ENCODE peak calls at places on chromosomes 3 and 15, in nine cellular contexts. One of them, this sample, is unnamed. For H3K4me1, the result is how much of the 10 kb centered on the place peaks cover.

GRCh38 chr15:42085236-42085605 is 9.1 kb downstream of the PLA2G4D start:
- DNase-seq in HCT116: no peak
- DNase-seq in left lung: no peak
- DNase-seq in ascending aorta: no peak
- DNase-seq in thyroid gland: no peak
- DNase-seq in H1: no peak
- DNase-seq in suprapubic skin: no peak
- DNase-seq in right atrium auricular region: no peak
- DNase-seq in PC-3: peak
- DNase-seq in this sample: no peak

GRCh38 chr3:58028902-58029301 is 20.7 kb downstream of the FLNB start:
- DNase-seq in HCT116: no peak
- DNase-seq in left lung: no peak
- DNase-seq in ascending aorta: no peak
- DNase-seq in thyroid gland: no peak
- DNase-seq in H1: no peak
- DNase-seq in suprapubic skin: no peak
- DNase-seq in right atrium auricular region: no peak
- DNase-seq in PC-3: peak
- DNase-seq in this sample: no peak

GRCh38 chr3:73508330-73508954 is 116.3 kb downstream of the PDZRN3 start:
- DNase-seq in HCT116: peak
- DNase-seq in left lung: no peak
- DNase-seq in ascending aorta: no peak
- DNase-seq in thyroid gland: peak
- DNase-seq in H1: no peak
- DNase-seq in suprapubic skin: no peak
- DNase-seq in right atrium auricular region: peak
- DNase-seq in PC-3: peak
- DNase-seq in this sample: no peak

GRCh38 chr15:73746288-73746687 is 6.9 kb downstream of the INSYN1 start:
- DNase-seq in HCT116: no peak
- DNase-seq in left lung: no peak
- DNase-seq in ascending aorta: no peak
- DNase-seq in thyroid gland: no peak
- DNase-seq in H1: no peak
- DNase-seq in suprapubic skin: no peak
- DNase-seq in right atrium auricular region: no peak
- DNase-seq in PC-3: no peak
- DNase-seq in this sample: no peak

GRCh38 chr3:34947849-34948248 is 691.5 kb upstream of the ARPP21 start:
- DNase-seq in HCT116: no peak
- DNase-seq in left lung: no peak
- DNase-seq in ascending aorta: no peak
- DNase-seq in thyroid gland: no peak
- DNase-seq in H1: no peak
- DNase-seq in suprapubic skin: no peak
- DNase-seq in right atrium auricular region: no peak
- DNase-seq in PC-3: no peak
- DNase-seq in this sample: no peak

GRCh38 chr3:89113887-89114840 is 6.7 kb downstream of the EPHA3 start:
- DNase-seq in HCT116: no peak
- DNase-seq in left lung: peak
- DNase-seq in ascending aorta: no peak
- DNase-seq in thyroid gland: peak
- DNase-seq in H1: peak
- DNase-seq in suprapubic skin: no peak
- DNase-seq in right atrium auricular region: peak
- DNase-seq in PC-3: peak
- DNase-seq in this sample: peak

GRCh38 chr3:147934316-147935188 is 525.4 kb downstream of the ZIC1 start:
- DNase-seq in HCT116: no peak
- DNase-seq in left lung: no peak
- DNase-seq in ascending aorta: no peak
- DNase-seq in thyroid gland: no peak
- DNase-seq in H1: peak
- DNase-seq in suprapubic skin: no peak
- DNase-seq in right atrium auricular region: no peak
- DNase-seq in PC-3: no peak
- DNase-seq in this sample: no peak

GRCh38 chr15:75721923-75722870 is 9.5 kb upstream of the CSPG4 start:
- DNase-seq in HCT116: no peak
- DNase-seq in left lung: no peak
- DNase-seq in ascending aorta: no peak
- DNase-seq in thyroid gland: no peak
- DNase-seq in H1: no peak
- DNase-seq in suprapubic skin: no peak
- DNase-seq in right atrium auricular region: no peak
- DNase-seq in PC-3: no peak
- DNase-seq in this sample: no peak

GRCh38 chr3:176814252-176814651 is 383.0 kb downstream of the TBL1XR1 start:
- DNase-seq in HCT116: peak
- DNase-seq in left lung: peak
- DNase-seq in ascending aorta: no peak
- DNase-seq in thyroid gland: peak
- DNase-seq in H1: peak
- DNase-seq in suprapubic skin: no peak
- DNase-seq in right atrium auricular region: peak
- DNase-seq in PC-3: peak
- DNase-seq in this sample: peak

GRCh38 chr15:71093089-71094024 is 21.9 kb upstream of the THSD4 start:
- DNase-seq in HCT116: peak
- DNase-seq in left lung: no peak
- DNase-seq in ascending aorta: no peak
- DNase-seq in thyroid gland: peak
- DNase-seq in H1: no peak
- DNase-seq in suprapubic skin: no peak
- DNase-seq in right atrium auricular region: no peak
- DNase-seq in PC-3: peak
- DNase-seq in this sample: no peak

GRCh38 chr15:58437531-58438105 is 5.8 kb downstream of the LIPC start:
- DNase-seq in HCT116: no peak
- DNase-seq in left lung: no peak
- DNase-seq in ascending aorta: no peak
- DNase-seq in thyroid gland: no peak
- DNase-seq in H1: no peak
- DNase-seq in suprapubic skin: no peak
- DNase-seq in right atrium auricular region: no peak
- DNase-seq in PC-3: no peak
- DNase-seq in this sample: no peak

GRCh38 chr3:34301313-34301712 is 502.9 kb downstream of the PDCD6IP start:
- DNase-seq in HCT116: no peak
- DNase-seq in left lung: no peak
- DNase-seq in ascending aorta: no peak
- DNase-seq in thyroid gland: no peak
- DNase-seq in H1: no peak
- DNase-seq in suprapubic skin: no peak
- DNase-seq in right atrium auricular region: no peak
- DNase-seq in PC-3: no peak
- DNase-seq in this sample: no peak

GRCh38 chr15:62066663-62067447 is at the start of gene C2CD4A:
- DNase-seq in HCT116: peak
- DNase-seq in left lung: peak
- DNase-seq in ascending aorta: no peak
- DNase-seq in thyroid gland: peak
- DNase-seq in H1: peak
- DNase-seq in suprapubic skin: no peak
- DNase-seq in right atrium auricular region: no peak
- DNase-seq in PC-3: peak
- DNase-seq in this sample: peak

GRCh38 chr3:141255864-141256263 is 24.2 kb downstream of the PXYLP1 start:
- DNase-seq in HCT116: no peak
- DNase-seq in left lung: no peak
- DNase-seq in ascending aorta: no peak
- DNase-seq in thyroid gland: no peak
- DNase-seq in H1: no peak
- DNase-seq in suprapubic skin: no peak
- DNase-seq in right atrium auricular region: no peak
- DNase-seq in PC-3: no peak
- DNase-seq in this sample: no peak

GRCh38 chr15:43515731-43516130 is 1.7 kb upstream of the MAP1A start:
- DNase-seq in HCT116: no peak
- DNase-seq in left lung: no peak
- DNase-seq in ascending aorta: no peak
- DNase-seq in thyroid gland: no peak
- DNase-seq in H1: no peak
- DNase-seq in suprapubic skin: no peak
- DNase-seq in right atrium auricular region: peak
- DNase-seq in PC-3: no peak
- DNase-seq in this sample: no peak

GRCh38 chr15:43511012-43511885 is 6.2 kb upstream of the MAP1A start:
- DNase-seq in HCT116: peak
- DNase-seq in left lung: no peak
- DNase-seq in ascending aorta: no peak
- DNase-seq in thyroid gland: peak
- DNase-seq in H1: no peak
- DNase-seq in suprapubic skin: no peak
- DNase-seq in right atrium auricular region: peak
- DNase-seq in PC-3: peak
- DNase-seq in this sample: no peak

GRCh38 chr15:43516185-43516584 is 1.2 kb upstream of the MAP1A start:
- DNase-seq in HCT116: no peak
- DNase-seq in left lung: no peak
- DNase-seq in ascending aorta: no peak
- DNase-seq in thyroid gland: peak
- DNase-seq in H1: no peak
- DNase-seq in suprapubic skin: no peak
- DNase-seq in right atrium auricular region: peak
- DNase-seq in PC-3: no peak
- DNase-seq in this sample: no peak

GRCh38 chr15:43514241-43515057 is 3.0 kb upstream of the MAP1A start:
- DNase-seq in HCT116: no peak
- DNase-seq in left lung: no peak
- DNase-seq in ascending aorta: no peak
- DNase-seq in thyroid gland: no peak
- DNase-seq in H1: no peak
- DNase-seq in suprapubic skin: no peak
- DNase-seq in right atrium auricular region: peak
- DNase-seq in PC-3: peak
- DNase-seq in this sample: no peak

DNA sequence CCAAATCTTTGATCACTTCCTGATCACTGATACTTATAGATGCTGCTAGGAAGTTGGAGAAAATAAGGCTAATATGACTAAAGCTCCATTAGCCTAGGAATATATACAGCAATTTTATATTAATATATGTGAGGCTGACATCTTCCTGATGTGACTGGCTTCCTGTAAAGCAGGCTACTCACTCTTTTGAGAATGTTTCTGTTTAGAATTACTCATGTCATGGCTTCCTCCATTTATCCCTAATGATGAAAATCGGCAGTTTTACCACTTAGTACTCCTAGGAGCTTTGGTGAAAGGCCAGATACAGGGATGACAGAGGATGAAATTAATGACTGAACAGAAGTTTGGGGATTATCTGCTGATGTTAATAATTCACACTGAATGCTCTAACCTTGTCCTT is 3.9 kb upstream of the MAP1A start:
- DNase-seq in HCT116: no peak
- DNase-seq in left lung: no peak
- DNase-seq in ascending aorta: no peak
- DNase-seq in thyroid gland: no peak
- DNase-seq in H1: no peak
- DNase-seq in suprapubic skin: no peak
- DNase-seq in right atrium auricular region: no peak
- DNase-seq in PC-3: peak
- DNase-seq in this sample: no peak
- H3K4me1 ChIP-seq in HCT116: under half
- H3K4me1 ChIP-seq in left lung: under half
- H3K4me1 ChIP-seq in ascending aorta: under half
- H3K4me1 ChIP-seq in thyroid gland: under half
- H3K4me1 ChIP-seq in H1: under half
- H3K4me1 ChIP-seq in suprapubic skin: half or more
- H3K4me1 ChIP-seq in right atrium auricular region: half or more
- H3K4me1 ChIP-seq in PC-3: under half
- H3K4me1 ChIP-seq in this sample: under half

DNA sequence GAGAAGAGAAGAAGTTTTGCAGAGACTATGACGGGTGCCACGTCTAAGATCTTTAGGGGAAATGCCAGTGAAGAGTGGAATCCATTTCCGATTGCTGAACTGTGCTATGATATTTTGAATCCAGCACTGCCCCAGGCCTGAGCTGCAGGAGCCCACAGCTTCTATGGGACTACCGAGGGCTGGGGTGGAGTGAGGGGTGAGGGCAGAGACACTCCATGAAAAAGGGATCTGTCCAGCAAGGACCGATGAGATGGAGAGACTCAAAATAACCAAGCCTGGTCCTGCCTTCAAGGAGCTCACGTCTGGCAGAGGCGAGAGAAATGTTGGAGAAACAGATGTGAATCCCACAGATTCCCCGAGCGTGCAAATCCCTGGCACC is 79.8 kb upstream of the MEF2A start:
- DNase-seq in HCT116: no peak
- DNase-seq in left lung: no peak
- DNase-seq in ascending aorta: no peak
- DNase-seq in thyroid gland: no peak
- DNase-seq in H1: no peak
- DNase-seq in suprapubic skin: no peak
- DNase-seq in right atrium auricular region: no peak
- DNase-seq in PC-3: no peak
- DNase-seq in this sample: no peak
- H3K27ac ChIP-seq in HCT116: no peak
- H3K27ac ChIP-seq in left lung: peak
- H3K27ac ChIP-seq in ascending aorta: peak
- H3K27ac ChIP-seq in thyroid gland: peak
- H3K27ac ChIP-seq in H1: no peak
- H3K27ac ChIP-seq in suprapubic skin: peak
- H3K27ac ChIP-seq in right atrium auricular region: peak
- H3K27ac ChIP-seq in PC-3: peak
- H3K27ac ChIP-seq in this sample: no peak

GRCh38 chr15:94526071-94526689 is 294.8 kb downstream of the MCTP2 start:
- DNase-seq in HCT116: peak
- DNase-seq in left lung: no peak
- DNase-seq in ascending aorta: no peak
- DNase-seq in thyroid gland: no peak
- DNase-seq in H1: no peak
- DNase-seq in suprapubic skin: no peak
- DNase-seq in right atrium auricular region: no peak
- DNase-seq in PC-3: peak
- DNase-seq in this sample: no peak
- H3K4me1 ChIP-seq in HCT116: under half
- H3K4me1 ChIP-seq in left lung: under half
- H3K4me1 ChIP-seq in ascending aorta: under half
- H3K4me1 ChIP-seq in thyroid gland: under half
- H3K4me1 ChIP-seq in H1: under half
- H3K4me1 ChIP-seq in suprapubic skin: under half
- H3K4me1 ChIP-seq in right atrium auricular region: under half
- H3K4me1 ChIP-seq in PC-3: under half
- H3K4me1 ChIP-seq in this sample: under half

GRCh38 chr15:48897144-48897814 is 19.3 kb downstream of the EID1 start:
- DNase-seq in HCT116: no peak
- DNase-seq in left lung: no peak
- DNase-seq in ascending aorta: no peak
- DNase-seq in thyroid gland: no peak
- DNase-seq in H1: no peak
- DNase-seq in suprapubic skin: no peak
- DNase-seq in right atrium auricular region: no peak
- DNase-seq in PC-3: no peak
- DNase-seq in this sample: no peak
- H3K27ac ChIP-seq in HCT116: no peak
- H3K27ac ChIP-seq in left lung: no peak
- H3K27ac ChIP-seq in ascending aorta: peak
- H3K27ac ChIP-seq in thyroid gland: no peak
- H3K27ac ChIP-seq in H1: no peak
- H3K27ac ChIP-seq in suprapubic skin: peak
- H3K27ac ChIP-seq in right atrium auricular region: peak
- H3K27ac ChIP-seq in PC-3: no peak
- H3K27ac ChIP-seq in this sample: no peak